ENCODE peak calls at places on chromosomes 3 and 15, in six cellular contexts. K is progenitor cell of endocrine pancreas; Q is CD8-positive, alpha-beta T cell; M is cardiac fibroblast; D is brain microvascular endothelial cell; S is Peyer's patch. J is an unnamed sample.

GRCh38 chr15:51731549-51732267 is 5.7 kb downstream of the LYSMD2 start:
- DNase-seq in M (peak), K (no peak), Q (no peak), D (peak), S (no peak), J (peak)

GRCh38 chr3:12964713-12965612 is 108.3 kb downstream of the IQSEC1 start:
- DNase-seq in K (no peak), M (no peak), S (no peak), Q (no peak), D (no peak), J (no peak)

GRCh38 chr3:171116802-171117395 is 90.4 kb upstream of the SLC2A2 start:
- DNase-seq in Q (no peak), S (no peak), D (no peak), M (no peak), K (no peak), J (no peak)

GRCh38 chr3:14131134-14131533 is 6.3 kb downstream of the TMEM43 start:
- DNase-seq in K (no peak), M (no peak), Q (no peak), S (no peak), D (no peak), J (no peak)

GRCh38 chr3:187450791-187451190 is 82.6 kb downstream of the RTP4 start:
- DNase-seq in K (no peak), S (no peak), M (no peak), Q (no peak), D (no peak), J (no peak)

GRCh38 chr3:181730934-181731333 is 19.2 kb downstream of the SOX2 start:
- DNase-seq in K (no peak), Q (no peak), M (no peak), S (no peak), D (no peak), J (no peak)

GRCh38 chr3:137110392-137110996 is 152.7 kb downstream of the IL20RB start:
- DNase-seq in D (peak), K (no peak), Q (no peak), S (no peak), M (peak), J (no peak)

GRCh38 chr3:126424039-126424717 is 29.5 kb downstream of the CFAP100 start:
- DNase-seq in S (peak), M (no peak), D (no peak), Q (no peak), K (no peak), J (no peak)

GRCh38 chr3:16477054-16477453 is 36.4 kb downstream of the RFTN1 start:
- DNase-seq in M (peak), S (no peak), Q (no peak), K (no peak), D (no peak), J (no peak)

GRCh38 chr15:29039466-29040366 is 153.9 kb downstream of the APBA2 start:
- DNase-seq in S (no peak), K (no peak), M (no peak), Q (no peak), D (no peak), J (no peak)

GRCh38 chr15:51714162-51714561 is 23.3 kb downstream of the LYSMD2 start:
- DNase-seq in Q (no peak), K (no peak), M (no peak), D (no peak), S (no peak), J (no peak)

GRCh38 chr3:47916696-47917095 is 99.5 kb downstream of the MAP4 start:
- DNase-seq in S (no peak), D (no peak), K (no peak), Q (no peak), M (no peak), J (no peak)

GRCh38 chr15:88658070-88658965 is 19.5 kb downstream of the ISG20 start:
- DNase-seq in D (no peak), M (no peak), Q (no peak), K (no peak), S (no peak), J (no peak)

GRCh38 chr3:133988631-133989161 is 41.0 kb downstream of the SLCO2A1 start:
- DNase-seq in K (no peak), D (no peak), M (no peak), Q (no peak), S (no peak), J (no peak)

GRCh38 chr3:149969110-149969944 is 1.4 kb downstream of the PFN2 start:
- DNase-seq in Q (no peak), K (peak), S (no peak), M (peak), D (peak), J (no peak)

GRCh38 chr15:79329186-79329611 is 18.3 kb downstream of the TMED3 start:
- DNase-seq in S (no peak), D (peak), Q (no peak), M (peak), K (no peak), J (no peak)

GRCh38 chr15:85298941-85299340 is 81.5 kb upstream of the AKAP13 start:
- DNase-seq in D (no peak), Q (no peak), K (no peak), M (no peak), S (no peak), J (no peak)

GRCh38 chr3:54206874-54207273 is 84.5 kb downstream of the CACNA2D3 start:
- DNase-seq in M (no peak), K (no peak), Q (no peak), S (no peak), D (no peak), J (no peak)

GRCh38 chr3:142180761-142181362 is 31.5 kb upstream of the TFDP2 start:
- DNase-seq in Q (peak), M (peak), K (no peak), D (peak), S (no peak), J (no peak)

GRCh38 chr3:59605318-59605717 is 555.5 kb upstream of the CFAP20DC start:
- DNase-seq in Q (no peak), D (no peak), K (no peak), S (no peak), M (no peak), J (no peak)

GRCh38 chr15:77853008-77853328 is 220.3 kb upstream of the LINGO1 start:
- DNase-seq in S (peak), D (no peak), K (no peak), M (no peak), Q (no peak), J (no peak)

GRCh38 chr15:85623648-85624047 is 171.1 kb downstream of the KLHL25 start:
- DNase-seq in Q (no peak), M (peak), K (no peak), D (no peak), S (no peak), J (no peak)

GRCh38 chr3:152511904-152512303 is 243.2 kb downstream of the MBNL1 start:
- DNase-seq in M (no peak), K (no peak), S (no peak), D (no peak), Q (no peak), J (no peak)

GRCh38 chr3:129052675-129053074 is 7.9 kb upstream of the GP9 start:
- DNase-seq in Q (no peak), M (no peak), S (no peak), D (no peak), K (no peak), J (no peak)

GRCh38 chr3:16884748-16885587 is at the start of gene PLCL2:
- DNase-seq in Q (peak), K (peak), D (no peak), S (peak), M (peak), J (no peak)

GRCh38 chr3:10492351-10493201 is 12.8 kb downstream of the ATP2B2 start:
- DNase-seq in D (no peak), M (no peak), S (no peak), K (no peak), Q (no peak), J (no peak)

GRCh38 chr15:77180757-77181156 is 109.8 kb upstream of the TSPAN3 start:
- DNase-seq in Q (no peak), S (no peak), M (peak), K (no peak), D (no peak), J (no peak)

GRCh38 chr3:17372811-17373210 is 369.6 kb downstream of the TBC1D5 start:
- DNase-seq in K (no peak), S (no peak), D (no peak), Q (no peak), M (peak), J (no peak)

GRCh38 chr3:2657408-2657807 is 452.8 kb downstream of the IL5RA start:
- DNase-seq in K (no peak), S (no peak), D (no peak), Q (no peak), M (no peak), J (no peak)

GRCh38 chr3:32820971-32821685 is 3.3 kb downstream of the TRIM71 start:
- DNase-seq in S (no peak), M (no peak), Q (no peak), K (no peak), D (no peak), J (no peak)
- TF ChIP-seq CTCF in S (no peak), M (no peak), Q (no peak), K (no peak), D (no peak), J (no peak)

GRCh38 chr15:64095795-64096485 is at the start of gene SNX1:
- DNase-seq in S (peak), M (peak), D (peak), K (peak), Q (peak), J (peak)
- TF ChIP-seq CTCF in S (peak), M (no peak), D (no peak), K (peak), Q (no peak), J (no peak)

GRCh38 chr15:83449250-83449671 is 2.1 kb downstream of the SH3GL3 start:
- DNase-seq in M (no peak), S (no peak), K (no peak), Q (no peak), D (no peak), J (no peak)
- TF ChIP-seq CTCF in M (no peak), S (no peak), K (no peak), Q (no peak), D (no peak), J (no peak)

GRCh38 chr15:92938387-92938786 is 38.3 kb downstream of the CHD2 start:
- DNase-seq in Q (no peak), S (no peak), M (no peak), D (no peak), K (no peak), J (no peak)
- TF ChIP-seq CTCF in Q (peak), S (no peak), M (peak), D (peak), K (peak), J (no peak)

GRCh38 chr3:46849098-46849631 is 14.1 kb downstream of the MYL3 start:
- DNase-seq in M (no peak), D (no peak), Q (no peak), S (no peak), K (peak), J (no peak)

GRCh38 chr3:46849686-46850467 is 13.4 kb downstream of the MYL3 start:
- DNase-seq in K (no peak), Q (no peak), M (no peak), D (no peak), S (no peak), J (no peak)

GRCh38 chr3:46847744-46848143 is 15.5 kb downstream of the MYL3 start:
- DNase-seq in D (no peak), K (no peak), S (no peak), Q (no peak), M (no peak), J (no peak)

GRCh38 chr3:46846624-46847542 is 16.4 kb downstream of the MYL3 start:
- DNase-seq in K (no peak), S (peak), Q (no peak), M (no peak), D (no peak), J (peak)

DNA sequence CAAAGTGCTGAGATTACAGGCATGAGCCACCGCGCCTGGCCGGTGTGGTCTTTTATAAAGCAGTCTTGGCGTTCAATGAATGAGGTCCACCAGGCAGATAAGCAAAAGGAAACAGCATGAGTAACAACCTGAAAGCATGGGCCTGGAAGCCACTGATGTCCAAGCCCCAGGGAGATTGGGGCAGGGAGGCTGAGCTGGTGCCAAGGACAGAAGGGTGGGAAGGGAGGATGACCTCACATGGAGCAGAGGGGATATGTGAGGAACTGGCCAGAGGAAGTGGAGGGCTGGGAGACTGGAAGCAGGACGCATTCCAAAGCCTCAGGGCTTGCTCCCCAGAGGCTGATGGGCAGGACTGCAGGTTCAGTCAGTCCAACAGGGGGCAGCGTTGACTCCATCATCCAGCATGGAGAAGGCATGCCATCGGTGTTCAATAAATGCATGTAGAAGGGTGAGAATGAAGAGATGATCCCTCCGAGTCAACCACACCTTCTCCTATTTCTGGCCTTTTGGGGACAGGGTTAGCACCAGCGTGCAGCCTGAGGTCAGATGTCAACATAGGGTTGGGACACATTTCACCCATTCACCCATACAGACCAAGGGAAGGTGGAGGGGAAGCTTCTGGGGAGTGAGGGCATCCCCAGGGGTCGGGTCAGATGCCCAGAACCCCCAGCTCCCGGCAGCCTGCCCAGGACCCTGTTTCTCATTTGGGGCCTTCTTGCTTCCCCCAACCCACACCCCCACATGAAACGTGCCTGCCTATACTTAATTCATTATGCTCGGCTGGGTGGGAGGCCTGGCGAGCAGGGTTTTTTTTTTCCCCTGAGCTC is 14.8 kb downstream of the MYL3 start:
- DNase-seq in M (peak), S (peak), Q (no peak), D (peak), K (no peak), J (peak)
- TF ChIP-seq CTCF in M (peak), S (peak), Q (peak), D (peak), K (peak), J (no peak)

J was measured in activated B cell treated with CpG ODN at 0.5 μM for 24 hours.